ENCODE peak calls at places on chromosomes 13 and 19, in five cellular contexts. One of them, this sample, is unnamed. For H3K9me3, the result is how much of the 10 kb centered on the place peaks cover.

GRCh38 chr13:39463611-39464010 is 139.4 kb downstream of the LHFPL6 start:
- DNase-seq in Caco-2: no peak
- DNase-seq in breast epithelium: no peak
- DNase-seq in GM12878: no peak
- DNase-seq in PC-3: no peak
- DNase-seq in this sample: no peak

GRCh38 chr13:113906566-113906965 is 42.7 kb upstream of the GAS6 start:
- DNase-seq in PC-3: no peak
- DNase-seq in GM12878: no peak
- DNase-seq in Caco-2: no peak
- DNase-seq in breast epithelium: peak
- DNase-seq in this sample: peak

GRCh38 chr13:103188688-103189326 is 122.6 kb upstream of the SLC10A2 start:
- DNase-seq in breast epithelium: no peak
- DNase-seq in GM12878: no peak
- DNase-seq in Caco-2: peak
- DNase-seq in PC-3: peak
- DNase-seq in this sample: no peak

GRCh38 chr13:48126944-48127814 is 32.3 kb upstream of the MED4 start:
- DNase-seq in GM12878: peak
- DNase-seq in breast epithelium: no peak
- DNase-seq in PC-3: peak
- DNase-seq in Caco-2: peak
- DNase-seq in this sample: no peak

GRCh38 chr13:30791354-30791921 is 56.1 kb downstream of the ALOX5AP start:
- DNase-seq in PC-3: no peak
- DNase-seq in GM12878: no peak
- DNase-seq in breast epithelium: no peak
- DNase-seq in Caco-2: no peak
- DNase-seq in this sample: no peak

GRCh38 chr19:54696117-54696548 is 28.1 kb upstream of the KIR3DL3 start:
- DNase-seq in breast epithelium: no peak
- DNase-seq in GM12878: no peak
- DNase-seq in Caco-2: no peak
- DNase-seq in PC-3: no peak
- DNase-seq in this sample: no peak

GRCh38 chr19:48403606-48404005 is 10.1 kb downstream of the GRIN2D start:
- DNase-seq in Caco-2: peak
- DNase-seq in GM12878: no peak
- DNase-seq in PC-3: peak
- DNase-seq in breast epithelium: no peak
- DNase-seq in this sample: no peak

GRCh38 chr19:40464059-40465024 is 1.2 kb downstream of the BLVRB start:
- DNase-seq in breast epithelium: peak
- DNase-seq in PC-3: peak
- DNase-seq in Caco-2: peak
- DNase-seq in GM12878: no peak
- DNase-seq in this sample: peak

GRCh38 chr13:98664047-98664446 is 87.1 kb upstream of the STK24 start:
- DNase-seq in Caco-2: no peak
- DNase-seq in GM12878: no peak
- DNase-seq in PC-3: peak
- DNase-seq in breast epithelium: no peak
- DNase-seq in this sample: no peak

GRCh38 chr13:30307194-30307965 is at the start of gene KATNAL1:
- DNase-seq in Caco-2: peak
- DNase-seq in breast epithelium: peak
- DNase-seq in GM12878: no peak
- DNase-seq in PC-3: peak
- DNase-seq in this sample: no peak

GRCh38 chr19:54160182-54160811 is 776 bp upstream of the LENG1 start:
- DNase-seq in Caco-2: no peak
- DNase-seq in breast epithelium: no peak
- DNase-seq in PC-3: peak
- DNase-seq in GM12878: no peak
- DNase-seq in this sample: no peak

GRCh38 chr19:58217069-58217481 is 11.6 kb upstream of the ZNF544 start:
- DNase-seq in GM12878: no peak
- DNase-seq in breast epithelium: no peak
- DNase-seq in Caco-2: no peak
- DNase-seq in PC-3: no peak
- DNase-seq in this sample: no peak

GRCh38 chr19:58218899-58219298 is 9.8 kb upstream of the ZNF544 start:
- DNase-seq in PC-3: peak
- DNase-seq in GM12878: no peak
- DNase-seq in Caco-2: peak
- DNase-seq in breast epithelium: no peak
- DNase-seq in this sample: no peak

GRCh38 chr19:58212336-58213074 is 16.2 kb upstream of the ZNF544 start:
- DNase-seq in Caco-2: no peak
- DNase-seq in breast epithelium: no peak
- DNase-seq in GM12878: no peak
- DNase-seq in PC-3: no peak
- DNase-seq in this sample: no peak

GRCh38 chr19:58213075-58213369 is 15.7 kb upstream of the ZNF544 start:
- DNase-seq in breast epithelium: no peak
- DNase-seq in GM12878: no peak
- DNase-seq in Caco-2: no peak
- DNase-seq in PC-3: no peak
- DNase-seq in this sample: no peak

DNA sequence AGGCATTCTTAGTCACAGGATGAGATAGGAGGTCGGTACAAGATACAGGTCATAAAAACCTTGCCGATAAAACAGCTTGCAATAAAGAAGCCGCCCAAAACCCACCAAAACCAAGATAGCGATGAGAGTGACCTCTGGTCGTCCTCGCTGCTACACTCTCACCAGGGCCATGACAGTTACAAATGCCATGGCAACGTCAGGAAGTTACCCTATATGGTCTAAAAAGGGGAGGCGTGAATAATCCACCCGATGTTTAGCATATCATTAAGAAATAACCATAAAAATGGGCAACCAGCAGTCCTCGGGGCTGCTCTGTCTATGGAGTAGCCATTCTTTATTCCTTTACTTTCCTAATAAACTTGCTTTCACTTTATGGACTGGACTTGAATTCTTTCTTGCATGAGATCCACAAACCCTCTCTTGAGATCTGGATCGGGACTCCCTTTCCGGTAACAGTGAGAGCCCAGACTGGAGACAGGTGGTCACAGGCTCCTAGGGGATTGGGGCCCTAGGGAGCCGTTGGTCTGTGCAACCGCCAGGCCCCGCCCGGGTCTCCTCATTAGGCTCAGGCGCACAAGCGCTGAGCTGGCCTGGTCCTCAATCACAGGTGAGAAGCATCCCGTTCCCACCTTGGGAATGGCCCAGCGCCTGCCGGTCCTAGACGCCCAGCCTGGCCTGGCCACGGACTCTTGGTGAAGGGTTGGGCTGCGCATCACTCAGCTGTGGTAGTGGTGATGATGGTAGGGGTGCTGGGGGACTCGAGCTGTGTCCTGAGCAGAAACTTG is 10.9 kb upstream of the ZNF544 start:
- DNase-seq in PC-3: no peak
- DNase-seq in Caco-2: no peak
- DNase-seq in breast epithelium: no peak
- DNase-seq in GM12878: no peak
- DNase-seq in this sample: no peak
- H3K9me3 ChIP-seq in PC-3: under half
- H3K9me3 ChIP-seq in Caco-2: half or more
- H3K9me3 ChIP-seq in breast epithelium: half or more
- H3K9me3 ChIP-seq in GM12878: under half
- H3K9me3 ChIP-seq in this sample: half or more

GRCh38 chr19:57566396-57567256 is 7.0 kb upstream of the ZNF550 start:
- DNase-seq in PC-3: no peak
- DNase-seq in breast epithelium: no peak
- DNase-seq in GM12878: no peak
- DNase-seq in Caco-2: no peak
- DNase-seq in this sample: no peak
- H3K9me3 ChIP-seq in PC-3: half or more
- H3K9me3 ChIP-seq in breast epithelium: half or more
- H3K9me3 ChIP-seq in GM12878: under half
- H3K9me3 ChIP-seq in Caco-2: half or more
- H3K9me3 ChIP-seq in this sample: half or more

GRCh38 chr13:60343978-60344377 is 53.0 kb upstream of the TDRD3 start:
- DNase-seq in GM12878: no peak
- DNase-seq in breast epithelium: no peak
- DNase-seq in PC-3: no peak
- DNase-seq in Caco-2: no peak
- DNase-seq in this sample: no peak
- H3K9me3 ChIP-seq in GM12878: under half
- H3K9me3 ChIP-seq in breast epithelium: under half
- H3K9me3 ChIP-seq in PC-3: under half
- H3K9me3 ChIP-seq in Caco-2: under half
- H3K9me3 ChIP-seq in this sample: under half

GRCh38 chr19:53068834-53069233 is 24.3 kb downstream of the ERVV-2 start:
- DNase-seq in Caco-2: no peak
- DNase-seq in breast epithelium: no peak
- DNase-seq in GM12878: no peak
- DNase-seq in PC-3: no peak
- DNase-seq in this sample: no peak
- H3K9me3 ChIP-seq in Caco-2: half or more
- H3K9me3 ChIP-seq in breast epithelium: half or more
- H3K9me3 ChIP-seq in GM12878: under half
- H3K9me3 ChIP-seq in PC-3: under half
- H3K9me3 ChIP-seq in this sample: under half

DNA sequence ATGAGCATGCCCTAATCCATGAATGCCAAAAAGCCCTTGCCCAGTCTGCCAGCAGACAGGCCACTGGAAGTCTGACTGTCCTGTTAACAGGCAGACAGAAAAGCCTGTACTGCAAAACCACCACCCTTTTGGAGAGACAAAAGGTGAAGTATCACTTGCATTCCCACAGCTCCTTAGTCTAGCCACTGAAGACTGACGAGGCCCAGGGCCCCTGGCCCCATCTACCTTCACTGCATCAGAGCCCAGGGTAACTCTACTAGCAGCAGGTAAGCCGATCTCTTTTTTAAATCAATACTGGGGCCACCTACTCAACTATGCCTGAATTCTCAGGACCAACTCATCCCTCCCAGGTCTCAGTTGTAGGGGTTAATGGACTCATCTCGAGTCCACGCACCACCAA is 45.5 kb downstream of the ZNF93 start:
- DNase-seq in breast epithelium: no peak
- DNase-seq in PC-3: no peak
- DNase-seq in Caco-2: no peak
- DNase-seq in GM12878: no peak
- DNase-seq in this sample: no peak
- H3K9me3 ChIP-seq in breast epithelium: under half
- H3K9me3 ChIP-seq in PC-3: under half
- H3K9me3 ChIP-seq in Caco-2: under half
- H3K9me3 ChIP-seq in GM12878: under half
- H3K9me3 ChIP-seq in this sample: under half

GRCh38 chr19:52453324-52454094 is at the start of gene ZNF578:
- DNase-seq in breast epithelium: peak
- DNase-seq in Caco-2: no peak
- DNase-seq in GM12878: no peak
- DNase-seq in PC-3: no peak
- DNase-seq in this sample: no peak
- H3K9me3 ChIP-seq in breast epithelium: half or more
- H3K9me3 ChIP-seq in Caco-2: under half
- H3K9me3 ChIP-seq in GM12878: under half
- H3K9me3 ChIP-seq in PC-3: half or more
- H3K9me3 ChIP-seq in this sample: under half